ENCODE peak calls at places on chromosome 16, in four cellular contexts. F, X, W and I are unnamed samples.
A peak's percentile ranks its signal among the peaks of the same experiment; 100 is the strongest.

GRCh38 chr16:19184823-19185509 is 16.9 kb downstream of the SYT17 start:
- DNase-seq in F (no peak), X (no peak), W (no peak), I (no peak)

GRCh38 chr16:89815639-89816348 is 653 bp downstream of the FANCA start:
- DNase-seq in F (no peak), X (no peak), W (no peak), I (peak; percentile 23)

GRCh38 chr16:27174798-27175197 is 28.5 kb upstream of the KDM8 start:
- DNase-seq in F (no peak), X (no peak), W (no peak), I (peak; percentile 72)

GRCh38 chr16:76464973-76465620 is 187.9 kb downstream of the CNTNAP4 start:
- DNase-seq in F (no peak), X (no peak), W (no peak), I (no peak)

GRCh38 chr16:31461201-31461920 is 2.1 kb downstream of the ARMC5 start:
- DNase-seq in F (no peak), X (no peak), W (no peak), I (no peak)

GRCh38 chr16:3266873-3267537 is 10.6 kb upstream of the MEFV start:
- DNase-seq in F (no peak), X (peak; percentile 24), W (no peak), I (no peak)

GRCh38 chr16:49213594-49213993 is 68.0 kb downstream of the CBLN1 start:
- DNase-seq in F (no peak), X (no peak), W (no peak), I (no peak)

GRCh38 chr16:84931506-84931905 is 79.8 kb downstream of the ZDHHC7 start:
- DNase-seq in F (no peak), X (no peak), W (no peak), I (no peak)

GRCh38 chr16:21314339-21314738 is 36.2 kb upstream of the CRYM start:
- DNase-seq in F (no peak), X (no peak), W (no peak), I (no peak)

GRCh38 chr16:83935005-83935857 is 17.8 kb upstream of the OSGIN1 start:
- DNase-seq in F (no peak), X (no peak), W (no peak), I (no peak)

GRCh38 chr16:83040174-83040573 is 413.4 kb downstream of the CDH13 start:
- DNase-seq in F (no peak), X (peak; percentile 6), W (no peak), I (no peak)

GRCh38 chr16:66007717-66008116 is 358.8 kb upstream of the CDH5 start:
- DNase-seq in F (no peak), X (peak; percentile 80), W (no peak), I (peak; percentile 68)

GRCh38 chr16:17374668-17375255 is 96.0 kb downstream of the XYLT1 start:
- DNase-seq in F (no peak), X (no peak), W (no peak), I (no peak)

GRCh38 chr16:83390759-83391158 is 417.0 kb upstream of the HSBP1 start:
- DNase-seq in F (no peak), X (no peak), W (no peak), I (no peak)

GRCh38 chr16:49497466-49497865 is 123.9 kb downstream of the C16orf78 start:
- DNase-seq in F (no peak), X (no peak), W (no peak), I (no peak)

GRCh38 chr16:23863511-23864422 is 28.0 kb downstream of the PRKCB start:
- DNase-seq in F (no peak), X (no peak), W (no peak), I (no peak)

GRCh38 chr16:67801889-67802288 is 4.5 kb downstream of the RANBP10 start:
- DNase-seq in F (no peak), X (no peak), W (no peak), I (no peak)

GRCh38 chr16:76787394-76787793 is 403.6 kb upstream of the MON1B start:
- DNase-seq in F (no peak), X (no peak), W (no peak), I (peak; percentile 34)

GRCh38 chr16:22070361-22071351 is 21.7 kb upstream of the VWA3A start:
- DNase-seq in F (no peak), X (peak; percentile 80), W (peak; percentile 33), I (peak; percentile 37)

GRCh38 chr16:66741131-66741900 is 10.1 kb downstream of the DYNC1LI2 start:
- DNase-seq in F (peak; percentile 94), X (peak; percentile 94), W (peak; percentile 84), I (peak; percentile 87)

GRCh38 chr16:31258366-31258765 is 1.4 kb upstream of the ITGAM start:
- DNase-seq in F (no peak), X (no peak), W (no peak), I (no peak)

GRCh38 chr16:48352648-48353347 is 32.4 kb downstream of the SIAH1 start:
- DNase-seq in F (no peak), X (no peak), W (no peak), I (no peak)

GRCh38 chr16:46729326-46729995 is 18.7 kb downstream of the MYLK3 start:
- DNase-seq in F (no peak), X (no peak), W (no peak), I (no peak)

GRCh38 chr16:48999034-48999433 is 282.6 kb downstream of the CBLN1 start:
- DNase-seq in F (no peak), X (no peak), W (no peak), I (no peak)

GRCh38 chr16:80924372-80924978 is 82.2 kb downstream of the CMC2 start:
- DNase-seq in F (no peak), X (peak; percentile 39), W (no peak), I (no peak)

GRCh38 chr16:89873822-89874689 is 664 bp downstream of the TCF25 start:
- DNase-seq in F (peak; percentile 95), X (peak; percentile 98), W (peak; percentile 99), I (peak; percentile 98)

GRCh38 chr16:58197314-58198012 is 443 bp downstream of the CSNK2A2 start:
- DNase-seq in F (peak; percentile 11), X (no peak), W (peak; percentile 27), I (peak; percentile 23)

GRCh38 chr16:84810518-84811273 is 9.1 kb upstream of the CRISPLD2 start:
- DNase-seq in F (no peak), X (peak; percentile 77), W (no peak), I (no peak)

GRCh38 chr16:82384017-82384416 is 214.0 kb upstream of the MPHOSPH6 start:
- DNase-seq in F (no peak), X (no peak), W (no peak), I (no peak)

GRCh38 chr16:28623172-28623711 is 13.4 kb upstream of the SULT1A1 start:
- DNase-seq in F (no peak), X (no peak), W (peak; percentile 54), I (peak; percentile 58)

GRCh38 chr16:86751081-86752030 is 173.0 kb downstream of the FOXL1 start:
- DNase-seq in F (no peak), X (peak; percentile 94), W (no peak), I (peak; percentile 63)

GRCh38 chr16:31107465-31107867 is 720 bp upstream of the BCKDK start:
- DNase-seq in F (no peak), X (no peak), W (no peak), I (no peak)

GRCh38 chr16:87058728-87059250 is 258.4 kb downstream of the C16orf95 start:
- DNase-seq in F (no peak), X (no peak), W (peak; percentile 7), I (no peak)

GRCh38 chr16:30567991-30568638 is 3.4 kb downstream of the ZNF688 start:
- DNase-seq in F (no peak), X (peak; percentile 72), W (no peak), I (peak; percentile 85)

GRCh38 chr16:68085259-68086071 is at the start of gene NFATC3:
- DNase-seq in F (peak; percentile 99), X (peak; percentile 96), W (peak; percentile 98), I (no peak)

GRCh38 chr16:2239231-2239675 is 3.0 kb downstream of the DNASE1L2 start:
- DNase-seq in F (no peak), X (no peak), W (no peak), I (no peak)

GRCh38 chr16:89201467-89202377 is 1.4 kb upstream of the SLC22A31 start:
- DNase-seq in F (peak; percentile 42), X (peak; percentile 66), W (peak; percentile 90), I (peak; percentile 93)

GRCh38 chr16:70805787-70806186 is 4.8 kb upstream of the VAC14 start:
- DNase-seq in F (no peak), X (peak; percentile 25), W (no peak), I (peak; percentile 39)

GRCh38 chr16:50263940-50264929 is 2.1 kb upstream of the ADCY7 start:
- DNase-seq in F (no peak), X (peak; percentile 50), W (no peak), I (no peak)

GRCh38 chr16:8966781-8967436 is 3.2 kb upstream of the USP7 start:
- DNase-seq in F (no peak), X (no peak), W (no peak), I (no peak)
- H3K27ac ChIP-seq in F (no peak overlapping the region), X (no peak overlapping the region), W (no peak overlapping the region), I (no peak overlapping the region)

GRCh38 chr16:5722220-5722619 is 624.6 kb upstream of the EEF2KMT start:
- DNase-seq in F (no peak), X (no peak), W (no peak), I (no peak)
- H3K27ac ChIP-seq in F (no peak overlapping the region), X (no peak overlapping the region), W (no peak overlapping the region), I (no peak overlapping the region)

GRCh38 chr16:35743101-35743692 is 2283.8 kb downstream of the TP53TG3F start:
- DNase-seq in F (no peak), X (no peak), W (no peak), I (no peak)
- H3K27ac ChIP-seq in F (no peak overlapping the region), X (no peak overlapping the region), W (no peak overlapping the region), I (no peak overlapping the region)

GRCh38 chr16:69204106-69204655 is 17.2 kb downstream of the SNTB2 start:
- DNase-seq in F (no peak), X (no peak), W (no peak), I (no peak)
- H3K27ac ChIP-seq in F (no peak overlapping the region), X (no peak overlapping the region), W (no peak overlapping the region), I (peak overlapping the region; percentile 82)

GRCh38 chr16:56960681-56961281 is 969 bp upstream of the CETP start:
- DNase-seq in F (no peak), X (no peak), W (no peak), I (no peak)
- H3K27ac ChIP-seq in F (no peak overlapping the region), X (no peak overlapping the region), W (no peak overlapping the region), I (no peak overlapping the region)

GRCh38 chr16:11202260-11203091 is 53.5 kb downstream of the SOCS1 start:
- DNase-seq in F (no peak), X (peak; percentile 57), W (no peak), I (peak; percentile 36)
- H3K27ac ChIP-seq in F (no peak overlapping the region), X (peak overlapping the region; percentile 83), W (no peak overlapping the region), I (peak overlapping the region; percentile 89)

DNA sequence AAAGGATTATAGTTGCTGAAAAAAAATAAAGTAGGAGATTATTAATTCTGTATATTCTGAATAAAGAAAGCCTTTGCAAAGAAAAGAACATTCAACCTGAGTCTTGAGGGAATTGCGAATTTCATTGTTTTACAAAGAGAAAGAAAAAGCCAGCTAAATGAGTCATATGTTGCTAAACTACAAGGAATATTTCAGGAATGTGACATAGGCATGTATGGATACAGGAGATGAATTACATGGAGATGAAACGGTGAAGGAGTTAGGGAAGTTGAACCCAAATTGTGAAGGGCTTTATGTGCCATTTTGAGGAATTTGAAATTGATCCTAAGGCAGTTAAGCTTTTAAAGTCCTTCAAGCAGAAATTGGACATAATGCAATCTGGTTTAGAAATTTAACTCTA is 177.3 kb upstream of the RBL2 start:
- DNase-seq in F (no peak), X (peak; percentile 43), W (no peak), I (peak; percentile 54)
- H3K27ac ChIP-seq in F (no peak overlapping the region), X (no peak overlapping the region), W (no peak overlapping the region), I (no peak overlapping the region)